ENCODE peak calls at places on chromosomes 16 and 17, in four cellular contexts. One of them, this sample, is unnamed.
A peak's percentile ranks its signal among the peaks of the same experiment; 100 is the strongest.

GRCh38 chr16:47058295-47059086 is 85.0 kb upstream of the DNAJA2 start:
- DNase-seq in NCI-H510A treated with DMSO at 0.1 percent for 48 hours: no peak
- DNase-seq in naive B cell: no peak
- DNase-seq in caudate nucleus: no peak
- DNase-seq in this sample: no peak

GRCh38 chr17:28645576-28645939 is 600 bp upstream of the BLTP2 start:
- DNase-seq in caudate nucleus: no peak
- DNase-seq in naive B cell: no peak
- DNase-seq in NCI-H510A treated with DMSO at 0.1 percent for 48 hours: no peak
- DNase-seq in this sample: no peak

GRCh38 chr17:46768540-46768870 is 50.0 kb downstream of the WNT3 start:
- DNase-seq in caudate nucleus: no peak
- DNase-seq in NCI-H510A treated with DMSO at 0.1 percent for 48 hours: no peak
- DNase-seq in naive B cell: no peak
- DNase-seq in this sample: no peak

GRCh38 chr16:82735176-82735575 is 108.4 kb downstream of the CDH13 start:
- DNase-seq in caudate nucleus: no peak
- DNase-seq in naive B cell: no peak
- DNase-seq in NCI-H510A treated with DMSO at 0.1 percent for 48 hours: no peak
- DNase-seq in this sample: no peak

GRCh38 chr16:11797957-11798299 is 870 bp upstream of the ZC3H7A start:
- DNase-seq in NCI-H510A treated with DMSO at 0.1 percent for 48 hours: no peak
- DNase-seq in naive B cell: no peak
- DNase-seq in caudate nucleus: no peak
- DNase-seq in this sample: no peak

GRCh38 chr17:78517421-78517820 is 59.8 kb downstream of the DNAH17 start:
- DNase-seq in naive B cell: no peak
- DNase-seq in caudate nucleus: no peak
- DNase-seq in NCI-H510A treated with DMSO at 0.1 percent for 48 hours: no peak
- DNase-seq in this sample: no peak

GRCh38 chr17:56866076-56866475 is 32.1 kb downstream of the DGKE start:
- DNase-seq in caudate nucleus: no peak
- DNase-seq in naive B cell: no peak
- DNase-seq in NCI-H510A treated with DMSO at 0.1 percent for 48 hours: no peak
- DNase-seq in this sample: no peak

GRCh38 chr16:73483934-73484712 is 436.2 kb upstream of the ZFHX3 start:
- DNase-seq in NCI-H510A treated with DMSO at 0.1 percent for 48 hours: no peak
- DNase-seq in caudate nucleus: no peak
- DNase-seq in naive B cell: no peak
- DNase-seq in this sample: no peak

GRCh38 chr17:73533801-73534574 is 110.3 kb downstream of the SDK2 start:
- DNase-seq in naive B cell: no peak
- DNase-seq in NCI-H510A treated with DMSO at 0.1 percent for 48 hours: no peak
- DNase-seq in caudate nucleus: no peak
- DNase-seq in this sample: no peak

GRCh38 chr16:678858-679807 is 1.1 kb upstream of the STUB1 start:
- DNase-seq in caudate nucleus: no peak
- DNase-seq in NCI-H510A treated with DMSO at 0.1 percent for 48 hours: no peak
- DNase-seq in naive B cell: peak; percentile 45
- DNase-seq in this sample: no peak

GRCh38 chr16:22726868-22727267 is 87.1 kb upstream of the HS3ST2 start:
- DNase-seq in naive B cell: no peak
- DNase-seq in NCI-H510A treated with DMSO at 0.1 percent for 48 hours: peak; percentile 55
- DNase-seq in caudate nucleus: no peak
- DNase-seq in this sample: no peak